ENCODE peak calls at places on chromosome 7, in five cellular contexts. One of them, this sample, is unnamed.

GRCh38 chr7:37052673-37053072 is 328.4 kb upstream of the AOAH start:
- DNase-seq in NCI-H1105 treated with DMSO at 0.1 percent for 48 hours: no peak
- DNase-seq in adrenal gland: peak; percentile 28
- DNase-seq in transverse colon: no peak
- DNase-seq in fibroblast of the aortic adventitia: peak; percentile 28
- DNase-seq in this sample: peak; percentile 44

GRCh38 chr7:134834689-134835462 is 55.4 kb downstream of the CALD1 start:
- DNase-seq in adrenal gland: no peak
- DNase-seq in transverse colon: no peak
- DNase-seq in fibroblast of the aortic adventitia: peak; percentile 80
- DNase-seq in NCI-H1105 treated with DMSO at 0.1 percent for 48 hours: no peak
- DNase-seq in this sample: peak; percentile 88

GRCh38 chr7:100574362-100575205 is 884 bp upstream of the SAP25 start:
- DNase-seq in adrenal gland: no peak
- DNase-seq in fibroblast of the aortic adventitia: no peak
- DNase-seq in transverse colon: no peak
- DNase-seq in NCI-H1105 treated with DMSO at 0.1 percent for 48 hours: no peak
- DNase-seq in this sample: no peak

GRCh38 chr7:31175672-31176071 is 123.6 kb downstream of the ADCYAP1R1 start:
- DNase-seq in adrenal gland: no peak
- DNase-seq in NCI-H1105 treated with DMSO at 0.1 percent for 48 hours: no peak
- DNase-seq in fibroblast of the aortic adventitia: no peak
- DNase-seq in transverse colon: no peak
- DNase-seq in this sample: no peak

GRCh38 chr7:125877251-125877650 is 947.6 kb upstream of the POT1 start:
- DNase-seq in adrenal gland: no peak
- DNase-seq in fibroblast of the aortic adventitia: no peak
- DNase-seq in transverse colon: no peak
- DNase-seq in NCI-H1105 treated with DMSO at 0.1 percent for 48 hours: no peak
- DNase-seq in this sample: no peak

GRCh38 chr7:99837649-99838361 is 10.0 kb downstream of the CYP3A43 start:
- DNase-seq in fibroblast of the aortic adventitia: peak; percentile 27
- DNase-seq in adrenal gland: no peak
- DNase-seq in NCI-H1105 treated with DMSO at 0.1 percent for 48 hours: no peak
- DNase-seq in transverse colon: no peak
- DNase-seq in this sample: peak; percentile 38

GRCh38 chr7:152462995-152463713 is 27.4 kb upstream of the KMT2C start:
- DNase-seq in NCI-H1105 treated with DMSO at 0.1 percent for 48 hours: peak; percentile 68
- DNase-seq in transverse colon: no peak
- DNase-seq in adrenal gland: no peak
- DNase-seq in fibroblast of the aortic adventitia: peak; percentile 71
- DNase-seq in this sample: peak; percentile 56

GRCh38 chr7:121061826-121062582 is 73.5 kb downstream of the CPED1 start:
- DNase-seq in transverse colon: no peak
- DNase-seq in NCI-H1105 treated with DMSO at 0.1 percent for 48 hours: no peak
- DNase-seq in adrenal gland: no peak
- DNase-seq in fibroblast of the aortic adventitia: no peak
- DNase-seq in this sample: no peak

GRCh38 chr7:3592438-3593134 is 291.5 kb downstream of the SDK1 start:
- DNase-seq in transverse colon: no peak
- DNase-seq in fibroblast of the aortic adventitia: no peak
- DNase-seq in NCI-H1105 treated with DMSO at 0.1 percent for 48 hours: peak; percentile 41
- DNase-seq in adrenal gland: no peak
- DNase-seq in this sample: no peak

This sample was measured in fibroblast of mammary gland.